ENCODE peak calls at places on chromosome X, in five cellular contexts. One of them, this sample, is unnamed.

GRCh38 chrX:105564536-105564935 is 257.8 kb upstream of the NRK start:
- DNase-seq in adrenal gland: no peak
- DNase-seq in endothelial cell: no peak
- DNase-seq in foreskin fibroblast: peak
- DNase-seq in mammary epithelial cell: peak
- DNase-seq in this sample: no peak

GRCh38 chrX:70774223-70774622 is 134.3 kb downstream of the TEX11 start:
- DNase-seq in mammary epithelial cell: no peak
- DNase-seq in adrenal gland: no peak
- DNase-seq in endothelial cell: no peak
- DNase-seq in foreskin fibroblast: no peak
- DNase-seq in this sample: no peak

GRCh38 chrX:49184294-49185061 is 1.7 kb downstream of the PRICKLE3 start:
- DNase-seq in mammary epithelial cell: peak
- DNase-seq in endothelial cell: peak
- DNase-seq in adrenal gland: peak
- DNase-seq in foreskin fibroblast: peak
- DNase-seq in this sample: peak

GRCh38 chrX:118350221-118350620 is 4.3 kb downstream of the WDR44 start:
- DNase-seq in adrenal gland: no peak
- DNase-seq in foreskin fibroblast: peak
- DNase-seq in endothelial cell: no peak
- DNase-seq in mammary epithelial cell: no peak
- DNase-seq in this sample: no peak

GRCh38 chrX:28693101-28693500 is 105.9 kb downstream of the IL1RAPL1 start:
- DNase-seq in adrenal gland: no peak
- DNase-seq in mammary epithelial cell: no peak
- DNase-seq in foreskin fibroblast: no peak
- DNase-seq in endothelial cell: no peak
- DNase-seq in this sample: no peak

GRCh38 chrX:29090811-29091210 is 503.6 kb downstream of the IL1RAPL1 start:
- DNase-seq in foreskin fibroblast: peak
- DNase-seq in endothelial cell: no peak
- DNase-seq in adrenal gland: no peak
- DNase-seq in mammary epithelial cell: no peak
- DNase-seq in this sample: no peak

GRCh38 chrX:71621644-71622346 is 3.5 kb upstream of the CXCR3 start:
- DNase-seq in endothelial cell: no peak
- DNase-seq in mammary epithelial cell: no peak
- DNase-seq in adrenal gland: no peak
- DNase-seq in foreskin fibroblast: peak
- DNase-seq in this sample: no peak

GRCh38 chrX:2875798-2876399 is 47.2 kb downstream of the GYG2 start:
- DNase-seq in adrenal gland: no peak
- DNase-seq in endothelial cell: no peak
- DNase-seq in foreskin fibroblast: peak
- DNase-seq in mammary epithelial cell: no peak
- DNase-seq in this sample: no peak

GRCh38 chrX:153351981-153352380 is 18.0 kb downstream of the ZNF275 start:
- DNase-seq in foreskin fibroblast: no peak
- DNase-seq in adrenal gland: no peak
- DNase-seq in mammary epithelial cell: no peak
- DNase-seq in endothelial cell: no peak
- DNase-seq in this sample: no peak

GRCh38 chrX:113384628-113385027 is 544.0 kb upstream of the AMOT start:
- DNase-seq in foreskin fibroblast: peak
- DNase-seq in endothelial cell: no peak
- DNase-seq in mammary epithelial cell: peak
- DNase-seq in adrenal gland: peak
- DNase-seq in this sample: no peak

GRCh38 chrX:68841251-68842049 is 12.6 kb downstream of the EFNB1 start:
- DNase-seq in mammary epithelial cell: no peak
- DNase-seq in endothelial cell: no peak
- DNase-seq in adrenal gland: no peak
- DNase-seq in foreskin fibroblast: no peak
- DNase-seq in this sample: no peak

GRCh38 chrX:16870095-16870860 is at the start of gene RBBP7:
- DNase-seq in adrenal gland: peak
- DNase-seq in endothelial cell: peak
- DNase-seq in mammary epithelial cell: peak
- DNase-seq in foreskin fibroblast: peak
- DNase-seq in this sample: peak

GRCh38 chrX:135114392-135114791 is 5.9 kb downstream of the ETDB start:
- DNase-seq in mammary epithelial cell: no peak
- DNase-seq in foreskin fibroblast: no peak
- DNase-seq in adrenal gland: no peak
- DNase-seq in endothelial cell: no peak
- DNase-seq in this sample: no peak

GRCh38 chrX:144586756-144587155 is 660.5 kb upstream of the SPANXN1 start:
- DNase-seq in adrenal gland: no peak
- DNase-seq in mammary epithelial cell: peak
- DNase-seq in endothelial cell: no peak
- DNase-seq in foreskin fibroblast: peak
- DNase-seq in this sample: no peak

GRCh38 chrX:66001596-66001995 is 38.3 kb downstream of the VSIG4 start:
- DNase-seq in endothelial cell: no peak
- DNase-seq in adrenal gland: no peak
- DNase-seq in mammary epithelial cell: no peak
- DNase-seq in foreskin fibroblast: no peak
- DNase-seq in this sample: no peak

GRCh38 chrX:46208225-46208854 is 336.9 kb downstream of the ZNF674 start:
- DNase-seq in endothelial cell: no peak
- DNase-seq in foreskin fibroblast: peak
- DNase-seq in mammary epithelial cell: peak
- DNase-seq in adrenal gland: no peak
- DNase-seq in this sample: no peak

GRCh38 chrX:22136711-22137110 is 104.6 kb downstream of the PHEX start:
- DNase-seq in endothelial cell: no peak
- DNase-seq in adrenal gland: no peak
- DNase-seq in mammary epithelial cell: no peak
- DNase-seq in foreskin fibroblast: peak
- DNase-seq in this sample: no peak

GRCh38 chrX:46408553-46409407 is 136.4 kb downstream of the ZNF674 start:
- DNase-seq in mammary epithelial cell: peak
- DNase-seq in endothelial cell: peak
- DNase-seq in foreskin fibroblast: peak
- DNase-seq in adrenal gland: peak
- DNase-seq in this sample: peak

GRCh38 chrX:78327370-78328048 is at the start of gene CYSLTR1:
- DNase-seq in foreskin fibroblast: no peak
- DNase-seq in mammary epithelial cell: no peak
- DNase-seq in endothelial cell: no peak
- DNase-seq in adrenal gland: no peak
- DNase-seq in this sample: no peak

GRCh38 chrX:68455151-68455510 is 21.8 kb upstream of the OPHN1 start:
- DNase-seq in mammary epithelial cell: no peak
- DNase-seq in foreskin fibroblast: no peak
- DNase-seq in adrenal gland: no peak
- DNase-seq in endothelial cell: no peak
- DNase-seq in this sample: no peak

GRCh38 chrX:39000802-39001201 is 199.5 kb downstream of the MID1IP1 start:
- DNase-seq in mammary epithelial cell: no peak
- DNase-seq in adrenal gland: no peak
- DNase-seq in foreskin fibroblast: peak
- DNase-seq in endothelial cell: no peak
- DNase-seq in this sample: no peak

GRCh38 chrX:6071755-6072154 is 156.9 kb downstream of the NLGN4X start:
- DNase-seq in endothelial cell: no peak
- DNase-seq in adrenal gland: no peak
- DNase-seq in foreskin fibroblast: no peak
- DNase-seq in mammary epithelial cell: no peak
- DNase-seq in this sample: no peak

GRCh38 chrX:8967471-8967870 is 66.5 kb downstream of the FAM9B start:
- DNase-seq in foreskin fibroblast: no peak
- DNase-seq in endothelial cell: no peak
- DNase-seq in mammary epithelial cell: no peak
- DNase-seq in adrenal gland: no peak
- DNase-seq in this sample: no peak

GRCh38 chrX:69037786-69038185 is 127.5 kb downstream of the PJA1 start:
- DNase-seq in foreskin fibroblast: no peak
- DNase-seq in endothelial cell: no peak
- DNase-seq in adrenal gland: no peak
- DNase-seq in mammary epithelial cell: no peak
- DNase-seq in this sample: no peak

GRCh38 chrX:132591719-132592275 is 103.0 kb upstream of the MBNL3 start:
- DNase-seq in mammary epithelial cell: no peak
- DNase-seq in foreskin fibroblast: no peak
- DNase-seq in endothelial cell: no peak
- DNase-seq in adrenal gland: no peak
- DNase-seq in this sample: no peak

GRCh38 chrX:136711147-136711546 is 63.2 kb downstream of the CD40LG start:
- DNase-seq in foreskin fibroblast: peak
- DNase-seq in adrenal gland: peak
- DNase-seq in mammary epithelial cell: peak
- DNase-seq in endothelial cell: peak
- DNase-seq in this sample: peak

GRCh38 chrX:48890296-48890925 is 7.2 kb downstream of the TIMM17B start:
- DNase-seq in endothelial cell: no peak
- DNase-seq in mammary epithelial cell: no peak
- DNase-seq in foreskin fibroblast: peak
- DNase-seq in adrenal gland: no peak
- DNase-seq in this sample: no peak

GRCh38 chrX:133868687-133869086 is 116.7 kb downstream of the GPC3 start:
- DNase-seq in mammary epithelial cell: no peak
- DNase-seq in foreskin fibroblast: no peak
- DNase-seq in adrenal gland: no peak
- DNase-seq in endothelial cell: no peak
- DNase-seq in this sample: no peak

GRCh38 chrX:139924069-139924695 is 8.7 kb downstream of the ATP11C start:
- DNase-seq in foreskin fibroblast: no peak
- DNase-seq in mammary epithelial cell: no peak
- DNase-seq in endothelial cell: no peak
- DNase-seq in adrenal gland: no peak
- DNase-seq in this sample: no peak

GRCh38 chrX:39855748-39856129 is 242.0 kb downstream of the BCOR start:
- DNase-seq in foreskin fibroblast: peak
- DNase-seq in endothelial cell: no peak
- DNase-seq in mammary epithelial cell: peak
- DNase-seq in adrenal gland: no peak
- DNase-seq in this sample: no peak

GRCh38 chrX:74383611-74384010 is 37.7 kb upstream of the SLC16A2 start:
- DNase-seq in adrenal gland: peak
- DNase-seq in foreskin fibroblast: peak
- DNase-seq in endothelial cell: peak
- DNase-seq in mammary epithelial cell: peak
- DNase-seq in this sample: peak

GRCh38 chrX:133983974-133984578 is 1.3 kb downstream of the GPC3 start:
- DNase-seq in adrenal gland: no peak
- DNase-seq in foreskin fibroblast: peak
- DNase-seq in endothelial cell: no peak
- DNase-seq in mammary epithelial cell: no peak
- DNase-seq in this sample: no peak

GRCh38 chrX:85992811-85993229 is 54.5 kb downstream of the CHM start:
- DNase-seq in endothelial cell: no peak
- DNase-seq in mammary epithelial cell: peak
- DNase-seq in adrenal gland: no peak
- DNase-seq in foreskin fibroblast: peak
- DNase-seq in this sample: no peak

GRCh38 chrX:47562615-47563243 is 1.7 kb downstream of the ARAF start:
- DNase-seq in adrenal gland: no peak
- DNase-seq in endothelial cell: peak
- DNase-seq in mammary epithelial cell: no peak
- DNase-seq in foreskin fibroblast: peak
- DNase-seq in this sample: no peak
- TF ChIP-seq CTCF in adrenal gland: peak
- TF ChIP-seq CTCF in endothelial cell: peak
- TF ChIP-seq CTCF in mammary epithelial cell: peak
- TF ChIP-seq CTCF in foreskin fibroblast: peak
- TF ChIP-seq CTCF in this sample: no peak

GRCh38 chrX:53312946-53313745 is 31.8 kb upstream of the IQSEC2 start:
- DNase-seq in adrenal gland: peak
- DNase-seq in endothelial cell: peak
- DNase-seq in mammary epithelial cell: peak
- DNase-seq in foreskin fibroblast: peak
- DNase-seq in this sample: peak
- TF ChIP-seq CTCF in adrenal gland: peak
- TF ChIP-seq CTCF in endothelial cell: peak
- TF ChIP-seq CTCF in mammary epithelial cell: peak
- TF ChIP-seq CTCF in foreskin fibroblast: peak
- TF ChIP-seq CTCF in this sample: peak

GRCh38 chrX:119389854-119390501 is 9.2 kb upstream of the SLC25A43 start:
- DNase-seq in foreskin fibroblast: no peak
- DNase-seq in mammary epithelial cell: no peak
- DNase-seq in adrenal gland: no peak
- DNase-seq in endothelial cell: no peak
- DNase-seq in this sample: no peak
- TF ChIP-seq CTCF in foreskin fibroblast: no peak
- TF ChIP-seq CTCF in mammary epithelial cell: no peak
- TF ChIP-seq CTCF in adrenal gland: no peak
- TF ChIP-seq CTCF in endothelial cell: no peak
- TF ChIP-seq CTCF in this sample: no peak

DNA sequence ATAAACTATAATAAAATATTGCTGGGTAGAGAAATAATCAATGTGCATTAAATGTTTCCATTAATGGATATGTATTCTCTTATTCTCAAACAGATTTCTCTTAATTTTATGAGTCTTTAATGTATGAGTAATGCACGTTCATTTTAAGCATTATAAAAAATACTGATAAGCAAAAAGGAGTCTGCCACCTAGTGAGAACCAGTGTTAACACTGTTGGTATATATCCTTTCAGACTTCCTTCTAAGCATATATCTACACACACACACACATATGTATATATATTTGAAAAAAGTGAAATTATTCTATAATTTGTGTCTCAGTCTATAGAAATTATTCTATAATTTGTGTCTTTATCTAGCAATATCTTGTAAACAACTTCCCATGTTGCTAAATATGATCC is 49.9 kb upstream of the MTMR1 start:
- DNase-seq in foreskin fibroblast: peak
- DNase-seq in mammary epithelial cell: no peak
- DNase-seq in endothelial cell: no peak
- DNase-seq in adrenal gland: no peak
- DNase-seq in this sample: no peak
- TF ChIP-seq CTCF in foreskin fibroblast: no peak
- TF ChIP-seq CTCF in mammary epithelial cell: peak
- TF ChIP-seq CTCF in endothelial cell: no peak
- TF ChIP-seq CTCF in adrenal gland: no peak
- TF ChIP-seq CTCF in this sample: no peak

GRCh38 chrX:107485019-107485418 is 35.6 kb downstream of the FRMPD3 start:
- DNase-seq in foreskin fibroblast: no peak
- DNase-seq in endothelial cell: no peak
- DNase-seq in adrenal gland: no peak
- DNase-seq in mammary epithelial cell: no peak
- DNase-seq in this sample: no peak
- TF ChIP-seq CTCF in foreskin fibroblast: no peak
- TF ChIP-seq CTCF in endothelial cell: no peak
- TF ChIP-seq CTCF in adrenal gland: no peak
- TF ChIP-seq CTCF in mammary epithelial cell: peak
- TF ChIP-seq CTCF in this sample: no peak